ENCODE peak calls at places on chromosomes 2 and 18, in seven cellular contexts. O, I, S, G, X, Z and E are unnamed samples.

GRCh38 chr2:159711562-159712193 is 628 bp upstream of the MARCHF7 start:
- DNase-seq in O (no peak), I (no peak), S (no peak), G (no peak), X (no peak), Z (no peak), E (no peak)

GRCh38 chr2:164386226-164386625 is 235.1 kb downstream of the GRB14 start:
- DNase-seq in O (no peak), I (no peak), S (no peak), G (no peak), X (no peak), Z (no peak), E (no peak)

GRCh38 chr2:168722592-168722991 is 79.8 kb upstream of the NOSTRIN start:
- DNase-seq in O (no peak), I (no peak), S (no peak), G (no peak), X (no peak), Z (no peak), E (no peak)

GRCh38 chr2:183078467-183079334 is at the start of gene DUSP19:
- DNase-seq in O (peak), I (peak), S (peak), G (peak), X (no peak), Z (peak), E (peak)

GRCh38 chr18:49178736-49179135 is 228.0 kb upstream of the SMAD7 start:
- DNase-seq in O (no peak), I (peak), S (no peak), G (no peak), X (no peak), Z (peak), E (no peak)

GRCh38 chr2:238513346-238513745 is 86.6 kb downstream of the ASB1 start:
- DNase-seq in O (no peak), I (peak), S (peak), G (no peak), X (no peak), Z (peak), E (peak)

GRCh38 chr18:31679133-31679731 is 5.1 kb downstream of the B4GALT6 start:
- DNase-seq in O (no peak), I (no peak), S (no peak), G (no peak), X (no peak), Z (no peak), E (peak)

GRCh38 chr18:11994708-11995444 is 13.6 kb downstream of the IMPA2 start:
- DNase-seq in O (no peak), I (no peak), S (no peak), G (no peak), X (no peak), Z (peak), E (no peak)

GRCh38 chr2:214019229-214019972 is 391.5 kb upstream of the VWC2L start:
- DNase-seq in O (peak), I (no peak), S (no peak), G (no peak), X (no peak), Z (no peak), E (peak)

GRCh38 chr2:199933466-199933865 is 21.8 kb downstream of the TYW5 start:
- DNase-seq in O (no peak), I (no peak), S (no peak), G (no peak), X (no peak), Z (no peak), E (no peak)

GRCh38 chr2:98004613-98005012 is 8.9 kb upstream of the TMEM131 start:
- DNase-seq in O (no peak), I (no peak), S (no peak), G (no peak), X (no peak), Z (no peak), E (no peak)

GRCh38 chr2:74441690-74442482 is at the start of gene RTKN:
- DNase-seq in O (no peak), I (no peak), S (peak), G (peak), X (no peak), Z (peak), E (no peak)

GRCh38 chr2:40101076-40101688 is 322.1 kb upstream of the THUMPD2 start:
- DNase-seq in O (no peak), I (no peak), S (no peak), G (no peak), X (no peak), Z (no peak), E (no peak)

GRCh38 chr2:67828066-67828465 is 234.7 kb downstream of the C1D start:
- DNase-seq in O (no peak), I (no peak), S (no peak), G (no peak), X (no peak), Z (no peak), E (no peak)

GRCh38 chr2:219125225-219125885 is 35.3 kb downstream of the NHEJ1 start:
- DNase-seq in O (no peak), I (peak), S (no peak), G (no peak), X (no peak), Z (peak), E (peak)

GRCh38 chr2:159108178-159108893 is 139.9 kb downstream of the TANC1 start:
- DNase-seq in O (no peak), I (no peak), S (peak), G (no peak), X (no peak), Z (no peak), E (no peak)

GRCh38 chr18:8732442-8733360 is 27.3 kb downstream of the MTCL1 start:
- DNase-seq in O (no peak), I (no peak), S (no peak), G (no peak), X (no peak), Z (peak), E (no peak)

GRCh38 chr2:8682719-8683667 is 1.1 kb downstream of the ID2 start:
- DNase-seq in O (peak), I (no peak), S (peak), G (no peak), X (no peak), Z (peak), E (no peak)

GRCh38 chr2:26018184-26018716 is 15.6 kb upstream of the RAB10 start:
- DNase-seq in O (peak), I (peak), S (peak), G (no peak), X (no peak), Z (peak), E (peak)

GRCh38 chr2:1132328-1132964 is 181.8 kb downstream of the SNTG2 start:
- DNase-seq in O (no peak), I (no peak), S (no peak), G (no peak), X (no peak), Z (no peak), E (no peak)

GRCh38 chr2:43751476-43751875 is 22.4 kb upstream of the DYNC2LI1 start:
- DNase-seq in O (no peak), I (no peak), S (no peak), G (no peak), X (no peak), Z (no peak), E (no peak)

GRCh38 chr2:240129311-240129710 is 6.8 kb downstream of the COPS9 start:
- DNase-seq in O (no peak), I (no peak), S (no peak), G (no peak), X (no peak), Z (no peak), E (no peak)

GRCh38 chr2:159157361-159158045 is 129.0 kb downstream of the WDSUB1 start:
- DNase-seq in O (no peak), I (no peak), S (peak), G (no peak), X (no peak), Z (no peak), E (no peak)

GRCh38 chr18:71583291-71583690 is 960.9 kb downstream of the CBLN2 start:
- DNase-seq in O (no peak), I (no peak), S (no peak), G (no peak), X (no peak), Z (no peak), E (no peak)

GRCh38 chr2:158482594-158482993 is 25.8 kb downstream of the PKP4 start:
- DNase-seq in O (no peak), I (no peak), S (no peak), G (no peak), X (no peak), Z (no peak), E (no peak)

GRCh38 chr2:44680424-44680971 is 261.0 kb upstream of the SIX3 start:
- DNase-seq in O (no peak), I (no peak), S (no peak), G (no peak), X (no peak), Z (no peak), E (no peak)

GRCh38 chr2:239132786-239133185 is 268.0 kb downstream of the HDAC4 start:
- DNase-seq in O (no peak), I (no peak), S (no peak), G (no peak), X (no peak), Z (no peak), E (no peak)

GRCh38 chr2:240377366-240377765 is 58.1 kb upstream of the GPC1 start:
- DNase-seq in O (no peak), I (no peak), S (no peak), G (no peak), X (no peak), Z (no peak), E (no peak)

GRCh38 chr2:47964722-47965434 is 58.6 kb upstream of the FBXO11 start:
- DNase-seq in O (no peak), I (peak), S (no peak), G (no peak), X (no peak), Z (no peak), E (no peak)

DNA sequence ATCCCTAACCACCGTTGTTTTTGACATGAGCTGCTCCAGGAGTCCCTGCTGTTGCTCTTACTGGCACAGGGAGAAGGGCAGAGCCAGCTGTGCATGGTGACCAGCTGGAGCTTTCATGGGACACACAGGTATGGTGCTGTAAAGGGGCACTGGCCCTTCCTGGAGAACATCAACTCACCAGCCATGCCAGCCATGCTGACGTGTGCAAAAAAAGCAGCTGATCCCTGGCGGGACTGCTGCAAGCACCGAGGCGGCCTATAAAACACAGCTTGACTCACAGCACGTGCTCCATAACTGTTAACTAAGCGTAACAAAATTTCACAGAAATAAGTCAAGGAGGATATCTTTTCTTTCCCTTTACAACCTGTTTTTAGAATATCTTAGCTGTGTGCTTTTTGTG is 165.1 kb downstream of the TMEM163 start:
- DNase-seq in O (no peak), I (no peak), S (no peak), G (no peak), X (no peak), Z (no peak), E (no peak)
- TF ChIP-seq POLR2A in O (no peak), I (no peak), S (no peak), G (no peak), X (no peak), Z (no peak), E (no peak)

GRCh38 chr18:3453540-3454364 is 3.8 kb downstream of the TGIF1 start:
- DNase-seq in O (peak), I (no peak), S (peak), G (peak), X (no peak), Z (peak), E (no peak)
- TF ChIP-seq POLR2A in O (no peak), I (no peak), S (peak), G (no peak), X (peak), Z (peak), E (no peak)

GRCh38 chr2:233076749-233077148 is 16.6 kb downstream of the INPP5D start:
- DNase-seq in O (no peak), I (no peak), S (no peak), G (no peak), X (no peak), Z (no peak), E (no peak)
- TF ChIP-seq POLR2A in O (no peak), I (no peak), S (no peak), G (no peak), X (no peak), Z (no peak), E (no peak)

GRCh38 chr2:142521492-142521891 is 356.0 kb upstream of the KYNU start:
- DNase-seq in O (no peak), I (no peak), S (no peak), G (no peak), X (no peak), Z (no peak), E (no peak)

GRCh38 chr2:142515493-142515892 is 362.0 kb upstream of the KYNU start:
- DNase-seq in O (no peak), I (no peak), S (no peak), G (no peak), X (no peak), Z (no peak), E (no peak)
- TF ChIP-seq POLR2A in O (no peak), I (no peak), S (no peak), G (no peak), X (no peak), Z (no peak), E (no peak)

DNA sequence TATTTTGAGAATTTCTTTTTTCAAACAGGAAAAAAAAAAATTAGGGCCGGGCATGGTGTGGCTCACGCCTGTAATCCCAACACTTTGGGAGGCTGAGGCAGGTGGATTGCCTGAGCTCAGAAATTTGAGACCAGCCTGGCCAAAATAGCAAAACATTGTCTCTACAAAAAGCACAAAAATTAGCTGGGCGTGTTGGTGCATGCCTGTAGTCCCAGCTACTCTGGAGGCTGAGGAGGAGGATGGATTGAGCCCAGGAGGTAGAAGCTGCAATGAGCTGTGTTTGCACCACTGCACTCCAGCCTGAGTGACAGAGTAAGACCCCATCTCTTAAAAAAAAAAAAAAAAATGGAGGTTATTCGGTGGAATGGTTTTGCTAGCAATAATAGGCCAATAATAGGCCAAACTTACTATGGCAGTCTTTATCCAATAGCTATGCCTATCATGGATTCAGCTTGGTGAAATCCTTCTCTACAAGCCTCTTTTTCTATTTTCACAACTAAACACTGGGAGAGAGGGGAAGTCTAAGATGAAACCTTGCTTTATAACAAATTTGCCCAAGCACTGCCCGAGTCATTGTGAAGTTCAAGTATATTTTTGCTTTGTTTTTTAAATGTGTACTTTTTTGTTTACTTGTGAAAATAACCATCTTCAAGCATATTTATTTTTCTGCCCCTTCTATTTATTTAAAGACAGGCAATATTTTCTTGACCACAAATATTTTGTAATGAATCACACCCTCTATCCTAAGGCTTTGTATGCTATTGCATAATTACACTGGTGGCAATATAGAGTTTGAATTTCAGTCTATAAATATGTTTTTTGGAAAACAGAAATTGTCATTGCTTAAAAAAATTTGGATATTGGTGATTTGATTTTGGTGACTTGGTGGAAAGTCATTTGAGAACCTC is 20.0 kb upstream of the KYNU start:
- DNase-seq in O (no peak), I (no peak), S (no peak), G (no peak), X (no peak), Z (no peak), E (no peak)
- TF ChIP-seq POLR2A in O (no peak), I (no peak), S (no peak), G (no peak), X (no peak), Z (no peak), E (no peak)

GRCh38 chr2:109128466-109129355 is at the start of gene SH3RF3:
- DNase-seq in O (no peak), I (no peak), S (peak), G (no peak), X (no peak), Z (no peak), E (no peak)
- TF ChIP-seq POLR2A in O (no peak), I (no peak), S (no peak), G (no peak), X (no peak), Z (no peak), E (peak)